ENCODE peak calls at places on chromosomes 1 and 21, in five cellular contexts. One of them, this sample, is unnamed.

GRCh38 chr1:197731449-197731848 is 43.8 kb downstream of the DENND1B start:
- DNase-seq in uterus: no peak
- DNase-seq in fibroblast of lung: no peak
- DNase-seq in sigmoid colon: no peak
- DNase-seq in mucosa of descending colon: no peak
- DNase-seq in this sample: no peak

GRCh38 chr1:230827081-230827681 is 41.1 kb downstream of the C1orf198 start:
- DNase-seq in fibroblast of lung: peak; percentile 82
- DNase-seq in uterus: peak; percentile 56
- DNase-seq in sigmoid colon: no peak
- DNase-seq in mucosa of descending colon: no peak
- DNase-seq in this sample: peak; percentile 65

GRCh38 chr1:86852737-86853408 is 61.1 kb downstream of the SELENOF start:
- DNase-seq in fibroblast of lung: no peak
- DNase-seq in uterus: no peak
- DNase-seq in sigmoid colon: no peak
- DNase-seq in mucosa of descending colon: no peak
- DNase-seq in this sample: no peak

GRCh38 chr1:85225624-85226380 is 25.0 kb upstream of the SYDE2 start:
- DNase-seq in uterus: no peak
- DNase-seq in fibroblast of lung: peak; percentile 50
- DNase-seq in mucosa of descending colon: no peak
- DNase-seq in sigmoid colon: no peak
- DNase-seq in this sample: no peak

GRCh38 chr1:58928514-58928913 is 144.7 kb upstream of the JUN start:
- DNase-seq in sigmoid colon: no peak
- DNase-seq in fibroblast of lung: no peak
- DNase-seq in mucosa of descending colon: no peak
- DNase-seq in uterus: no peak
- DNase-seq in this sample: no peak

GRCh38 chr21:46078322-46078981 is 19.5 kb upstream of the COL6A2 start:
- DNase-seq in mucosa of descending colon: no peak
- DNase-seq in fibroblast of lung: peak; percentile 76
- DNase-seq in uterus: peak; percentile 51
- DNase-seq in sigmoid colon: peak; percentile 58
- DNase-seq in this sample: no peak

GRCh38 chr1:76079475-76080227 is 5.1 kb downstream of the ST6GALNAC3 start:
- DNase-seq in uterus: no peak
- DNase-seq in sigmoid colon: no peak
- DNase-seq in mucosa of descending colon: no peak
- DNase-seq in fibroblast of lung: no peak
- DNase-seq in this sample: no peak

GRCh38 chr1:115647919-115648597 is 6.3 kb downstream of the VANGL1 start:
- DNase-seq in mucosa of descending colon: no peak
- DNase-seq in fibroblast of lung: no peak
- DNase-seq in uterus: no peak
- DNase-seq in sigmoid colon: no peak
- DNase-seq in this sample: no peak

GRCh38 chr1:20114021-20114648 is 5.2 kb downstream of the PLA2G2D start:
- DNase-seq in mucosa of descending colon: no peak
- DNase-seq in fibroblast of lung: no peak
- DNase-seq in sigmoid colon: peak; percentile 21
- DNase-seq in uterus: no peak
- DNase-seq in this sample: no peak

GRCh38 chr1:231240531-231240882 is 505 bp upstream of the GNPAT start:
- DNase-seq in mucosa of descending colon: no peak
- DNase-seq in uterus: no peak
- DNase-seq in sigmoid colon: no peak
- DNase-seq in fibroblast of lung: peak; percentile 12
- DNase-seq in this sample: no peak

GRCh38 chr1:185759061-185759460 is 24.9 kb downstream of the HMCN1 start:
- DNase-seq in fibroblast of lung: no peak
- DNase-seq in sigmoid colon: no peak
- DNase-seq in uterus: no peak
- DNase-seq in mucosa of descending colon: no peak
- DNase-seq in this sample: no peak

GRCh38 chr1:3170566-3171453 is 101.8 kb downstream of the PRDM16 start:
- DNase-seq in sigmoid colon: peak; percentile 94
- DNase-seq in fibroblast of lung: peak; percentile 58
- DNase-seq in mucosa of descending colon: peak; percentile 65
- DNase-seq in uterus: peak; percentile 82
- DNase-seq in this sample: peak; percentile 85

GRCh38 chr1:43552813-43553212 is 22.1 kb downstream of the PTPRF start:
- DNase-seq in mucosa of descending colon: peak; percentile 77
- DNase-seq in fibroblast of lung: peak; percentile 68
- DNase-seq in uterus: peak; percentile 84
- DNase-seq in sigmoid colon: peak; percentile 93
- DNase-seq in this sample: peak; percentile 62

GRCh38 chr1:93672069-93672468 is 9.6 kb downstream of the BCAR3 start:
- DNase-seq in uterus: peak; percentile 35
- DNase-seq in sigmoid colon: peak; percentile 87
- DNase-seq in fibroblast of lung: peak; percentile 84
- DNase-seq in mucosa of descending colon: peak; percentile 61
- DNase-seq in this sample: peak; percentile 72

GRCh38 chr1:93672477-93673158 is 9.0 kb downstream of the BCAR3 start:
- DNase-seq in mucosa of descending colon: no peak
- DNase-seq in uterus: no peak
- DNase-seq in sigmoid colon: peak; percentile 68
- DNase-seq in fibroblast of lung: no peak
- DNase-seq in this sample: no peak

GRCh38 chr1:93675272-93675671 is 6.4 kb downstream of the BCAR3 start:
- DNase-seq in mucosa of descending colon: no peak
- DNase-seq in sigmoid colon: no peak
- DNase-seq in uterus: no peak
- DNase-seq in fibroblast of lung: no peak
- DNase-seq in this sample: no peak

GRCh38 chr1:93671090-93671743 is 10.4 kb downstream of the BCAR3 start:
- DNase-seq in mucosa of descending colon: no peak
- DNase-seq in fibroblast of lung: no peak
- DNase-seq in uterus: no peak
- DNase-seq in sigmoid colon: no peak
- DNase-seq in this sample: no peak

GRCh38 chr1:93673159-93673657 is 8.4 kb downstream of the BCAR3 start:
- DNase-seq in mucosa of descending colon: no peak
- DNase-seq in uterus: no peak
- DNase-seq in sigmoid colon: no peak
- DNase-seq in fibroblast of lung: no peak
- DNase-seq in this sample: no peak
- H3K4me1 ChIP-seq in mucosa of descending colon: peaks cover 27% of the 10 kb centered on the region
- H3K4me1 ChIP-seq in uterus: no peaks in the 10 kb centered on the region
- H3K4me1 ChIP-seq in sigmoid colon: peaks cover 82% of the 10 kb centered on the region
- H3K4me1 ChIP-seq in fibroblast of lung: peaks cover 48% of the 10 kb centered on the region
- H3K4me1 ChIP-seq in this sample: peaks cover 78% of the 10 kb centered on the region

GRCh38 chr1:27633640-27634165 is 1.3 kb downstream of the FGR start:
- DNase-seq in sigmoid colon: no peak
- DNase-seq in mucosa of descending colon: no peak
- DNase-seq in uterus: no peak
- DNase-seq in fibroblast of lung: no peak
- DNase-seq in this sample: no peak
- H3K4me1 ChIP-seq in sigmoid colon: peaks cover 7% of the 10 kb centered on the region
- H3K4me1 ChIP-seq in mucosa of descending colon: peaks cover 4% of the 10 kb centered on the region
- H3K4me1 ChIP-seq in uterus: peaks cover 6% of the 10 kb centered on the region
- H3K4me1 ChIP-seq in fibroblast of lung: no peaks in the 10 kb centered on the region
- H3K4me1 ChIP-seq in this sample: peaks cover 30% of the 10 kb centered on the region

DNA sequence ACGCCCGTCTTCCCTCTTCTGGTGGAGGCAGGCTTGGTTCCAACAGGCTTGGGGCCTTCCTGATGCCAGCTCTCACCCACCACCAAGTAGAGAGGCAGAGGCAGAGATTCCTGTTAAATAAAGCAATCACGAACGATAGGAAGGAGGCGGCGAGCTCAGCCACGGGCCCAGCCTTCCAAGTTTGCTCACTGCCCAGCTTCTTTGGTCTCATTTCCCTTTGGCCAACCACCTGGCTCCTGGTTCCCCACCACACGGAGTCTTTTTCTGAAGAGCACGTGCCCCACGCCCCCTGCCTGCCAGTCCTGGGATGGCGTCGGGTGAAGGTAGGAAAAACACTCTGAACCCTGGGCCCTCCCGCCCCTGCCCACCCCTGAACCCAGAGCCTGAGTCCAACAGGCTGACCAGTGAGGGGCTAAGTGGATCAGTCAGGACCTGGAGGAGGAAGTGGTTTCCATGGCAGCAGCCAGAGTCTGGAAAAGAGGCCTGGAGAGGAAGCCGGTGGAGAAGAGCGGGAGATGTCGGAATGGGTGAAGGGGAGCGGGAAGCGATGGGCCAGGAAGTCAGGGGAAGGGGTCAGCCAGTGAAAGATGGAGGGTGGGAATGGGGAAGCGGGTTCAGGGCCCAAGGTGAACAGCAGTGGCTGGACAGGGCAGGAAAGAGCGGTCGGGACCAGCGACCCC is 158.2 kb upstream of the KLHDC7A start:
- DNase-seq in mucosa of descending colon: no peak
- DNase-seq in uterus: no peak
- DNase-seq in sigmoid colon: no peak
- DNase-seq in fibroblast of lung: no peak
- DNase-seq in this sample: no peak
- H3K4me1 ChIP-seq in mucosa of descending colon: no peaks in the 10 kb centered on the region
- H3K4me1 ChIP-seq in uterus: no peaks in the 10 kb centered on the region
- H3K4me1 ChIP-seq in sigmoid colon: peaks cover 30% of the 10 kb centered on the region
- H3K4me1 ChIP-seq in fibroblast of lung: no peaks in the 10 kb centered on the region
- H3K4me1 ChIP-seq in this sample: no peaks in the 10 kb centered on the region

GRCh38 chr1:38000529-38001453 is 4.5 kb downstream of the FHL3 start:
- DNase-seq in fibroblast of lung: peak; percentile 92
- DNase-seq in mucosa of descending colon: peak; percentile 51
- DNase-seq in uterus: peak; percentile 58
- DNase-seq in sigmoid colon: peak; percentile 80
- DNase-seq in this sample: no peak
- H3K4me1 ChIP-seq in fibroblast of lung: peaks cover 48% of the 10 kb centered on the region
- H3K4me1 ChIP-seq in mucosa of descending colon: peaks cover 13% of the 10 kb centered on the region
- H3K4me1 ChIP-seq in uterus: peaks cover 41% of the 10 kb centered on the region
- H3K4me1 ChIP-seq in sigmoid colon: peaks cover 84% of the 10 kb centered on the region
- H3K4me1 ChIP-seq in this sample: peaks cover 78% of the 10 kb centered on the region

GRCh38 chr1:62282909-62283308 is 36.3 kb downstream of the KANK4 start:
- DNase-seq in fibroblast of lung: no peak
- DNase-seq in mucosa of descending colon: no peak
- DNase-seq in sigmoid colon: no peak
- DNase-seq in uterus: no peak
- DNase-seq in this sample: no peak

GRCh38 chr1:62283361-62283760 is 35.9 kb downstream of the KANK4 start:
- DNase-seq in sigmoid colon: no peak
- DNase-seq in mucosa of descending colon: no peak
- DNase-seq in fibroblast of lung: no peak
- DNase-seq in uterus: no peak
- DNase-seq in this sample: no peak

GRCh38 chr1:62286778-62287224 is 32.4 kb downstream of the KANK4 start:
- DNase-seq in mucosa of descending colon: no peak
- DNase-seq in sigmoid colon: no peak
- DNase-seq in uterus: no peak
- DNase-seq in fibroblast of lung: peak; percentile 36
- DNase-seq in this sample: no peak

GRCh38 chr1:62285984-62286481 is 33.2 kb downstream of the KANK4 start:
- DNase-seq in fibroblast of lung: no peak
- DNase-seq in uterus: no peak
- DNase-seq in mucosa of descending colon: no peak
- DNase-seq in sigmoid colon: no peak
- DNase-seq in this sample: no peak

GRCh38 chr1:62285440-62285839 is 33.8 kb downstream of the KANK4 start:
- DNase-seq in uterus: no peak
- DNase-seq in mucosa of descending colon: no peak
- DNase-seq in sigmoid colon: no peak
- DNase-seq in fibroblast of lung: no peak
- DNase-seq in this sample: no peak
- H3K4me1 ChIP-seq in uterus: no peaks in the 10 kb centered on the region
- H3K4me1 ChIP-seq in mucosa of descending colon: peaks cover 9% of the 10 kb centered on the region
- H3K4me1 ChIP-seq in sigmoid colon: no peaks in the 10 kb centered on the region
- H3K4me1 ChIP-seq in fibroblast of lung: no peaks in the 10 kb centered on the region
- H3K4me1 ChIP-seq in this sample: no peaks in the 10 kb centered on the region

DNA sequence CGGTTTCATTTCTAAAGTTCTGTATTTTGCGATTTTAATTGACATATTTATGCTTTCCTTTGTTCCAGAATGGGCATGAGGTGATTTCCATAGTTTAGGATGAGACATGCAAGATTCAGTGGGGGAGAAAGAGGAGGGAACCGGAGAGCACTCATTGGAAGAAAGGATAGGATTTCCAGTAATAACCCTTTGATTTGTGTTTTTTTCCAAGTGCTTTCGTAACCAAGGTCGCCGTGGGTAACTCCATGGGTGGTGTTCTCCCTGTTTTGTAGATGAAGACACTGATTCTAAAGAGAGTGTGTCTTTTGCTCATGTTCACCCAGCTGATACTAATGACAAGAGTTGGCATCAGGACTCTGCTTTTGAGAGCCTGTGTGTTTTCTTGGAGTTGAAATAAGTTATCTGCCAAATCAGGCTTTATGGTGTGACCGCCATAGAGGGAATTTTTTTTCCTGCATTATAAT is 170.1 kb downstream of the DHRS3 start:
- DNase-seq in mucosa of descending colon: no peak
- DNase-seq in sigmoid colon: no peak
- DNase-seq in uterus: no peak
- DNase-seq in fibroblast of lung: peak; percentile 82
- DNase-seq in this sample: no peak
- H3K4me1 ChIP-seq in mucosa of descending colon: peaks cover 8% of the 10 kb centered on the region
- H3K4me1 ChIP-seq in sigmoid colon: peaks cover 76% of the 10 kb centered on the region
- H3K4me1 ChIP-seq in uterus: peaks cover 8% of the 10 kb centered on the region
- H3K4me1 ChIP-seq in fibroblast of lung: peaks cover 12% of the 10 kb centered on the region
- H3K4me1 ChIP-seq in this sample: peaks cover 48% of the 10 kb centered on the region

This sample was measured in heart left ventricle.